ENCODE peak calls at places on chromosome 6, in nine cellular contexts. A is HFF-Myc; Q is esophagus muscularis mucosa; C is HFFc6; G is natural killer cell; B is choroid plexus epithelial cell; W is CD4-positive, alpha-beta T cell; E is fibroblast of the aortic adventitia; J is progenitor cell of endocrine pancreas. H is an unnamed sample.

GRCh38 chr6:69894578-69895347 is 28.4 kb downstream of the COL19A1 start:
- DNase-seq in W (no peak), J (no peak), B (peak; percentile 93), C (no peak), A (no peak), Q (no peak), E (peak; percentile 76), G (no peak), H (peak; percentile 83)

GRCh38 chr6:21914121-21914973 is 320.8 kb downstream of the SOX4 start:
- DNase-seq in B (peak; percentile 20), G (peak; percentile 25), E (peak; percentile 76), C (no peak), A (no peak), W (peak; percentile 29), Q (no peak), J (no peak), H (no peak)

GRCh38 chr6:45423111-45423900 is 45.6 kb upstream of the SUPT3H start:
- DNase-seq in C (no peak), Q (no peak), G (peak; percentile 23), E (no peak), A (no peak), W (peak; percentile 16), J (peak; percentile 21), B (peak; percentile 32), H (no peak)

GRCh38 chr6:137707038-137707589 is 159.9 kb upstream of the TNFAIP3 start:
- DNase-seq in W (no peak), B (no peak), G (no peak), E (no peak), C (no peak), A (no peak), Q (no peak), J (no peak), H (no peak)

GRCh38 chr6:134029495-134030455 is 22.6 kb downstream of the SLC2A12 start:
- DNase-seq in Q (no peak), E (peak; percentile 36), J (no peak), C (peak; percentile 80), G (no peak), B (peak; percentile 94), W (no peak), A (no peak), H (no peak)

GRCh38 chr6:152299336-152299735 is 337.8 kb downstream of the SYNE1 start:
- DNase-seq in J (no peak), B (no peak), W (no peak), A (no peak), C (no peak), Q (no peak), G (no peak), E (no peak), H (no peak)

GRCh38 chr6:2562721-2563120 is 188.0 kb downstream of the MYLK4 start:
- DNase-seq in C (no peak), B (no peak), A (peak; percentile 11), G (no peak), J (no peak), W (no peak), Q (peak; percentile 66), E (peak; percentile 20), H (no peak)

GRCh38 chr6:30684386-30685156 is 1.9 kb downstream of the PPP1R18 start:
- DNase-seq in Q (no peak), E (no peak), J (no peak), W (no peak), C (no peak), A (no peak), B (peak; percentile 46), G (peak; percentile 38), H (no peak)

GRCh38 chr6:168016756-168017525 is 19.5 kb downstream of the KIF25 start:
- DNase-seq in A (no peak), C (no peak), J (no peak), G (no peak), B (peak; percentile 72), W (no peak), E (no peak), Q (peak; percentile 55), H (no peak)

GRCh38 chr6:43076093-43076927 is at the start of gene PTK7:
- DNase-seq in A (no peak), C (no peak), B (peak; percentile 78), Q (no peak), G (no peak), J (peak; percentile 80), E (peak; percentile 45), W (no peak), H (no peak)

GRCh38 chr6:8177721-8178120 is 75.4 kb upstream of the EEF1E1 start:
- DNase-seq in Q (no peak), C (peak; percentile 48), E (no peak), G (no peak), J (no peak), A (no peak), W (no peak), B (peak; percentile 25), H (no peak)

GRCh38 chr6:121780325-121781313 is 345.2 kb downstream of the GJA1 start:
- DNase-seq in G (no peak), Q (peak; percentile 94), J (no peak), C (peak; percentile 71), W (no peak), E (peak; percentile 96), B (peak; percentile 84), A (peak; percentile 72), H (peak; percentile 91)

GRCh38 chr6:71248306-71248705 is 40.3 kb upstream of the OGFRL1 start:
- DNase-seq in A (peak; percentile 81), E (peak; percentile 7), W (no peak), C (peak; percentile 89), B (peak; percentile 89), Q (no peak), J (no peak), G (no peak), H (no peak)

GRCh38 chr6:143743256-143744166 is 65.7 kb downstream of the PHACTR2 start:
- DNase-seq in E (peak; percentile 65), W (no peak), A (no peak), Q (no peak), C (no peak), G (no peak), J (no peak), B (peak; percentile 56), H (no peak)

GRCh38 chr6:85419046-85419759 is 30.7 kb upstream of the NT5E start:
- DNase-seq in B (peak; percentile 48), A (no peak), W (no peak), C (peak; percentile 40), E (peak; percentile 61), G (no peak), J (no peak), Q (no peak), H (no peak)

GRCh38 chr6:75893058-75893775 is 144.2 kb downstream of the MYO6 start:
- DNase-seq in A (peak; percentile 76), B (peak; percentile 91), G (no peak), J (no peak), Q (no peak), E (peak; percentile 88), W (no peak), C (peak; percentile 77), H (peak; percentile 54)

GRCh38 chr6:114108119-114109002 is 137.4 kb upstream of the HDAC2 start:
- DNase-seq in J (peak; percentile 39), G (no peak), E (peak; percentile 78), B (peak; percentile 79), C (peak; percentile 68), Q (no peak), W (no peak), A (peak; percentile 27), H (peak; percentile 45)

GRCh38 chr6:6892706-6893601 is 214.8 kb upstream of the RREB1 start:
- DNase-seq in J (no peak), A (no peak), Q (no peak), C (no peak), W (no peak), G (no peak), E (no peak), B (no peak), H (no peak)

GRCh38 chr6:70280462-70280861 is 22.4 kb downstream of the COL9A1 start:
- DNase-seq in J (no peak), C (no peak), Q (no peak), W (no peak), E (no peak), G (no peak), B (no peak), A (no peak), H (no peak)

GRCh38 chr6:158629376-158630221 is 14.9 kb downstream of the DYNLT1 start:
- DNase-seq in E (no peak), B (no peak), G (no peak), Q (peak; percentile 66), C (no peak), W (peak; percentile 33), A (no peak), J (no peak), H (no peak)
- TF ChIP-seq CTCF in E (no peak), B (peak; percentile 27), G (no peak), Q (no peak), C (peak; percentile 34), W (peak; percentile 30), A (no peak), J (peak; percentile 41), H (no peak)

GRCh38 chr6:56661298-56661697 is 18.6 kb upstream of the DST start:
- DNase-seq in Q (no peak), E (no peak), J (no peak), G (no peak), W (no peak), C (no peak), A (no peak), B (no peak), H (no peak)
- TF ChIP-seq CTCF in Q (no peak), E (no peak), J (no peak), G (no peak), W (no peak), C (no peak), A (no peak), B (no peak), H (no peak)

DNA sequence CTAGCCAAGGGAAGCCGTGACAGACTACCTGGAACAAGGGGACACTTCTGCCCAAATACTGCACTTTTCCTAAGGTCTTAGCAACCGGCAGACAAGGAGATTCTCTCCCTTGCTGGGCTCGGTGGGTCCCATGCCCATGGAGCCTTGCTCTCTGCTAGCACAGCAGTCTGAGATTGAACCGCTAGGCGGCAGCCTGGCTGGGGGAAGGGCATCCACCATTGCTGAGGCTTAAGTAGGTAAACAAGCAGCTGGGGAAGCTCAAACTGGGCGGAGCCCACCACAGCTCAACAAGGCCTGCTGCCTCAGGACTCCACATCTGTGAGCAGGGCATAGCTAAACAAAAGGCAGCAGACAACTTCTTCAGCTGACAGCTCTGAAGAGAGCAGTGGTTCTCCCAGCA is 87.8 kb upstream of the ASCC3 start:
- DNase-seq in C (no peak), G (no peak), J (no peak), Q (no peak), A (no peak), W (no peak), B (no peak), E (no peak), H (no peak)
- TF ChIP-seq CTCF in C (no peak), G (no peak), J (no peak), Q (no peak), A (no peak), W (no peak), B (no peak), E (no peak), H (no peak)

DNA sequence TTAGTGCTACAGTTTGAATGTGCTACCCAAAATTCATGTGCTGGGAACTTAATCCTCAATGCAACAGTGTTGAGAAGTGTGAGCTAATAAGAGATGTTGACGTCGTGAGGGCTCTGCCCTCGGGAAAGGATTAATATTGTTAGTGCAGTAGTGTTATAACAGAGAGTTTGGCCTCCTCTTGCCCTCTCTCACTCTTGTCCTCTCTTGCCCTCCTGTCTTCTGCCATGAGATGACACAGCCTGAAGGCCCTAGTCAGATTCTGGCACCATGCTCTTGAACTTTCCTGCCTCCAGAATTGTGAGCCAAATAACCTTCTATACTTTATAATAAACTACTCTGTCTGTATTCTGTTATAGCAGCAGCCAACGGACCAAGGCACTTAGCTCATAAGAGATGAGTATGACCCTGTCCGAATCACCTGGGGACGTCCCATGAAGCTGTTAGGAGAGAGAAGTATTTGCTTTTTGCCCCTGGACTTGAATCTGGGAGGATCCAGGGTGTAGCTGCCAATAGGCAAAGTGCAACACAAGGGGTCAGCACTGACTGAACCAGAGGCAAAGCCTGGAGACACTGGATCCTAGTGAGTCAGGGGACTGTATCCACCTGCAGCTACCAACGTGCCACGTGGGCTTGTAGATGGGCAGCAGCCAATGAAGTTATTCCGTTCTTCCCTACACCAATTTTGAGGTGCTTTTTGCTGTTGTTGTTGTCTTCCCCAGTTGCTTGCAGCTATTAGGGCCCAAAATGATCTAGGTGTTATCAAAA is 233.7 kb downstream of the THBS2 start:
- DNase-seq in B (no peak), C (no peak), W (no peak), E (no peak), J (no peak), Q (peak; percentile 90), G (no peak), A (no peak), H (no peak)
- TF ChIP-seq CTCF in B (peak; percentile 27), C (peak; percentile 48), W (no peak), E (peak; percentile 18), J (peak; percentile 43), Q (no peak), G (no peak), A (peak; percentile 19), H (peak; percentile 13)

H was measured in AG09319.